ENCODE peak calls at places on chromosome 12, in six cellular contexts. S is ureter, C is AG04450, E is activated T-helper 1 cell treated with Interleukin-2 at 50 U/mL for 16 hours, L is SW480, U is NCI-H1092 treated with DMSO at 0.1 percent for 48 hours. M is an unnamed sample.

GRCh38 chr12:49335955-49336644 is 888 bp downstream of the C1QL4 start:
- DNase-seq in L (no peak), C (no peak), E (no peak), U (no peak), S (no peak), M (no peak)

GRCh38 chr12:30926243-30927209 is at the start of gene TSPAN11:
- DNase-seq in U (peak), C (no peak), S (no peak), L (no peak), E (no peak), M (no peak)

GRCh38 chr12:123546281-123546680 is 12.8 kb upstream of the RILPL1 start:
- DNase-seq in U (no peak), S (no peak), L (no peak), E (no peak), C (no peak), M (no peak)

GRCh38 chr12:42296503-42297109 is 29.3 kb downstream of the ZCRB1 start:
- DNase-seq in U (no peak), C (no peak), L (no peak), E (no peak), S (no peak), M (peak)

GRCh38 chr12:40033260-40033649 is 72.6 kb downstream of the SLC2A13 start:
- DNase-seq in E (no peak), L (no peak), S (no peak), C (no peak), U (no peak), M (peak)

GRCh38 chr12:2501464-2502181 is 293.1 kb upstream of the FKBP4 start:
- DNase-seq in S (no peak), C (no peak), E (no peak), U (no peak), L (no peak), M (no peak)

GRCh38 chr12:109723311-109723791 is 9.7 kb downstream of the FAM222A start:
- DNase-seq in C (no peak), E (no peak), U (peak), L (no peak), S (peak), M (peak)

GRCh38 chr12:90801776-90802175 is 153.2 kb downstream of the CCER1 start:
- DNase-seq in L (peak), C (peak), U (no peak), S (no peak), E (no peak), M (no peak)

GRCh38 chr12:84772281-84772680 is 140.3 kb downstream of the SLC6A15 start:
- DNase-seq in L (no peak), E (no peak), U (no peak), C (no peak), S (no peak), M (no peak)